ENCODE peak calls at places on chromosomes 7 and 10, in four cellular contexts. Q is K562, U is brain microvascular endothelial cell, V is colonic mucosa. E is an unnamed sample.

GRCh38 chr7:6453737-6454136 is 6.0 kb upstream of the DAGLB start:
- DNase-seq in U (peak), Q (no peak), V (no peak), E (no peak)

GRCh38 chr7:43873300-43873699 is 4.0 kb upstream of the MRPS24 start:
- DNase-seq in U (peak), V (peak), Q (peak), E (no peak)

GRCh38 chr10:52387744-52388143 is 73.7 kb downstream of the DKK1 start:
- DNase-seq in Q (no peak), U (no peak), V (no peak), E (no peak)

GRCh38 chr10:131822013-131822693 is 78.7 kb upstream of the PPP2R2D start:
- DNase-seq in U (no peak), Q (no peak), V (no peak), E (no peak)

GRCh38 chr10:113094114-113094486 is 144.1 kb downstream of the TCF7L2 start:
- DNase-seq in U (no peak), Q (no peak), V (no peak), E (no peak)

GRCh38 chr10:1169981-1170866 is 114.0 kb downstream of the WDR37 start:
- DNase-seq in Q (no peak), U (no peak), V (no peak), E (no peak)

GRCh38 chr10:125513783-125514182 is 169.2 kb downstream of the TEX36 start:
- DNase-seq in Q (no peak), U (no peak), V (no peak), E (no peak)

GRCh38 chr7:75892634-75893272 is 13.9 kb downstream of the RHBDD2 start:
- DNase-seq in V (no peak), U (no peak), Q (peak), E (no peak)

GRCh38 chr7:44277391-44277790 is 48.0 kb downstream of the CAMK2B start:
- DNase-seq in V (no peak), Q (no peak), U (no peak), E (no peak)

GRCh38 chr7:4147931-4148620 is 534.0 kb upstream of the FOXK1 start:
- DNase-seq in U (no peak), Q (no peak), V (no peak), E (no peak)

GRCh38 chr7:146655928-146656797 is 539.6 kb downstream of the CNTNAP2 start:
- DNase-seq in U (no peak), V (no peak), Q (no peak), E (no peak)

GRCh38 chr7:146659732-146660131 is 543.1 kb downstream of the CNTNAP2 start:
- DNase-seq in V (no peak), Q (no peak), U (no peak), E (no peak)

GRCh38 chr7:146654048-146654447 is 537.4 kb downstream of the CNTNAP2 start:
- DNase-seq in V (no peak), U (peak), Q (no peak), E (no peak)

GRCh38 chr7:146658604-146659003 is 542.0 kb downstream of the CNTNAP2 start:
- DNase-seq in Q (no peak), V (no peak), U (no peak), E (no peak)

DNA sequence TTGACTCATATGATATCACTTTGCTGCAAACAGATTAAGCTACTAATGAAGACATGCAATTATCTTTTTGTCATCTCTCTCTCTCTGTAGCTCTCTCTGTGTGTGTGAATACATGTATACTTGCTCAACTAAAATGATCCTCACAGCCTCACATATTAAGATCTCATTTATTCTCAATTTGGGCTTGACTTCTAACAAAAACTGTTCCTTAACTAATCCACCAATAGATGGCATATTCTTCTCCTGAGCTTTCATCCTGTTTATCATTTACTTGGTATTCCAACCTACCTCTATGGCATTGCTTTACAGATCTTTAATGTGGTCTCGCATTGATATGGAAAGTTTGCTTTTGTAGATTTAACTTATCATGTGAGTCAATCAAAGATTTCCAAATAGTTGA is 540.4 kb downstream of the CNTNAP2 start:
- DNase-seq in V (no peak), U (no peak), Q (no peak), E (no peak)
- TF ChIP-seq CTCF in V (no peak), U (no peak), Q (no peak), E (no peak)

GRCh38 chr7:142091957-142092356 is 19.6 kb upstream of the MGAM2 start:
- DNase-seq in V (no peak), Q (no peak), U (no peak), E (no peak)

GRCh38 chr7:142083605-142084004 is 27.9 kb upstream of the MGAM2 start:
- DNase-seq in Q (no peak), U (no peak), V (no peak), E (no peak)

GRCh38 chr7:142088022-142088714 is 23.4 kb upstream of the MGAM2 start:
- DNase-seq in Q (no peak), V (no peak), U (no peak), E (no peak)

GRCh38 chr7:142085428-142085827 is 26.1 kb upstream of the MGAM2 start:
- DNase-seq in U (no peak), Q (no peak), V (no peak), E (no peak)

GRCh38 chr7:142089035-142089434 is 22.5 kb upstream of the MGAM2 start:
- DNase-seq in U (no peak), V (no peak), Q (no peak), E (no peak)
- H3K4me3 ChIP-seq in U (no peak), V (no peak), Q (no peak), E (no peak)

GRCh38 chr10:119526606-119527592 is 15.6 kb downstream of the RGS10 start:
- DNase-seq in V (no peak), Q (no peak), U (no peak), E (no peak)
- TF ChIP-seq CTCF in V (no peak), Q (peak), U (peak), E (peak)

GRCh38 chr7:100888988-100889760 is at the start of gene UFSP1:
- DNase-seq in Q (peak), V (no peak), U (no peak), E (no peak)

GRCh38 chr7:100889761-100890639 is 485 bp upstream of the UFSP1 start:
- DNase-seq in V (peak), U (peak), Q (peak), E (peak)

GRCh38 chr7:100887186-100887954 is 2.1 kb downstream of the UFSP1 start:
- DNase-seq in Q (peak), V (peak), U (no peak), E (no peak)

GRCh38 chr7:100887955-100888481 is 1.5 kb downstream of the UFSP1 start:
- DNase-seq in V (no peak), Q (no peak), U (no peak), E (no peak)

DNA sequence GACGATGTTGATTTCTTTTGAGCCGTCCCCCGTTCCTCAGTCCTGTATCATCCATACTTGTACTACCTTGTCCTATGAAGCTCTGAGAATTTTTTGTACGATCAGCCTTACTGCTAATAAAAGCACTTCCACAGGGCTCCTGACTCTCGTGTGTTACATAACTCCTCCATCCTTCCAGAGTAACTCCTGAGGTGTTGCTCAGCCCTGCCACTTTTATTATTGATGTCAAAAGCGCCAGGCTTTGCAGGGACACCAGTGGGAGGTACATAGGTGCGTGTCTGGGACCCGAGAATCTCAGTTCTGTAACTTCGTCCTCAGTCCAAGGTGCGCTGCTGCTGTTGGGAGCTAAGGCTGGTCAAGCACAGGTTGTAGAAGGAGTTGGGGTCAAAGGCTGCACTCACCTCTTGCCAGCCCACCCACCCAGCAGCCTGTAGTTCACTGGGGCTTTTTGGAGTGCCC is 957 bp downstream of the UFSP1 start:
- DNase-seq in V (no peak), Q (no peak), U (no peak), E (no peak)
- H3K4me3 ChIP-seq in V (peak), Q (peak), U (peak), E (peak)

GRCh38 chr10:14954001-14954770 is at the start of gene DCLRE1C:
- DNase-seq in Q (peak), U (peak), V (peak), E (peak)

GRCh38 chr10:14953452-14954000 is 370 bp downstream of the DCLRE1C start:
- DNase-seq in Q (peak), U (peak), V (peak), E (peak)

GRCh38 chr10:14954934-14955333 is 1.0 kb upstream of the DCLRE1C start:
- DNase-seq in U (no peak), Q (no peak), V (no peak), E (no peak)

GRCh38 chr10:14949291-14949690 is 4.6 kb downstream of the DCLRE1C start:
- DNase-seq in U (no peak), V (no peak), Q (no peak), E (no peak)

DNA sequence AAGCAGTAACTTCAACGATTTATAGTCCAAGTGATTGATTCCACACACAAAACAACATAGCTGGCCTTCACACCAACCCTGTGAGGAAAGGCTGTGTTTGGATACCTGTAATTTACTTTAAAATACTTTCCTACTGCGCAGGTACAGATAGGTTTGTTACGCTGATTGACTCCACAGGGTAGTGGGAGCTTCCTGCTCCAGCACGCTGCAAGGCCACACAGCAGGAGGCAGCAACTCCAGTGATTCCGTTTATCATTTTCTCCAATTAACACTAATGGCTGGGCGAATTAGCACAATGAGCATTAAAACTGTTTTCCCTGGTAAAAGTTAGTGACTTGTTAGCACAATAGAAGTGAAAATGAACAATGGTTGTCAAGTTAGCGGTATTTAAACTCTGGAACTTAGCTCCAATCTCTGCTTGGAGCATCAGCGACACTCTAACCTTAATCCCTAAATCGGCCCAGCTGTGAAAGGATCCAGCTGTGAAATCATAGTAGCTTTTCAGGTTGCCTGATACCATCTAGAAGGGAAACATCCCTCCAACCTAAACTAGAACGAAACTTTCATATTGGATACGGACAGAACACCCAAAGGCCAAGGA is 945 bp downstream of the DCLRE1C start:
- DNase-seq in Q (no peak), V (no peak), U (no peak), E (no peak)
- TF ChIP-seq CTCF in Q (no peak), V (no peak), U (peak), E (peak)

E was measured in AG04450.